ENCODE peak calls at places on chromosomes 6 and 20, in five cellular contexts. G is amniotic stem cell; J is stimulated activated CD8-positive, alpha-beta memory T cell treated with anti-CD3 and anti-CD28 coated beads, Interleukin-2, amount 100 ng/mL, for 1 hour; Z is IMR-90; X is naive B cell. U is an unnamed sample.

GRCh38 chr20:43448748-43449535 is 8.8 kb upstream of the SRSF6 start:
- DNase-seq in Z (peak; percentile 33), G (no peak), X (peak; percentile 34), J (no peak), U (peak; percentile 63)

GRCh38 chr6:101422811-101423210 is 29.3 kb downstream of the GRIK2 start:
- DNase-seq in J (no peak), G (no peak), X (no peak), Z (peak; percentile 52), U (no peak)

GRCh38 chr20:12166053-12166717 is 248.5 kb downstream of the BTBD3 start:
- DNase-seq in X (no peak), J (no peak), Z (peak; percentile 95), G (peak; percentile 26), U (no peak)

GRCh38 chr6:53309059-53309896 is 39.5 kb downstream of the ELOVL5 start:
- DNase-seq in Z (peak; percentile 65), J (no peak), X (peak; percentile 9), G (no peak), U (peak; percentile 67)

GRCh38 chr20:32510120-32510600 is 75.0 kb downstream of the NOL4L start:
- DNase-seq in Z (no peak), X (no peak), J (no peak), G (no peak), U (no peak)

GRCh38 chr20:46118481-46119020 is 437 bp downstream of the CD40 start:
- DNase-seq in Z (no peak), G (no peak), X (no peak), J (no peak), U (no peak)

GRCh38 chr6:30646450-30647038 is 389 bp upstream of the C6orf136 start:
- DNase-seq in J (peak; percentile 82), X (no peak), G (no peak), Z (no peak), U (peak; percentile 88)

GRCh38 chr6:41836022-41836659 is 48.6 kb downstream of the TOMM6 start:
- DNase-seq in Z (peak; percentile 41), J (no peak), G (no peak), X (no peak), U (no peak)

GRCh38 chr20:48131581-48131980 is 346.3 kb upstream of the SULF2 start:
- DNase-seq in Z (no peak), G (no peak), J (no peak), X (no peak), U (no peak)

GRCh38 chr6:35049885-35050284 is 91.3 kb downstream of the TCP11 start:
- DNase-seq in J (no peak), X (no peak), Z (peak; percentile 93), G (no peak), U (no peak)

GRCh38 chr6:98547634-98548033 is 286.7 kb upstream of the POU3F2 start:
- DNase-seq in G (no peak), X (no peak), Z (no peak), J (no peak), U (no peak)

GRCh38 chr20:6489361-6490154 is 277.9 kb upstream of the BMP2 start:
- DNase-seq in X (no peak), Z (no peak), J (no peak), G (no peak), U (no peak)

GRCh38 chr20:57708694-57709673 is 831 bp downstream of the PMEPA1 start:
- DNase-seq in Z (peak; percentile 19), J (peak; percentile 9), X (peak; percentile 69), G (no peak), U (peak; percentile 28)

GRCh38 chr6:85449388-85449817 is 480 bp upstream of the NT5E start:
- DNase-seq in X (peak; percentile 67), G (peak; percentile 47), Z (peak; percentile 85), J (no peak), U (peak; percentile 37)

GRCh38 chr6:97865612-97866011 is 582.6 kb upstream of the MMS22L start:
- DNase-seq in X (no peak), Z (no peak), G (no peak), J (no peak), U (no peak)

GRCh38 chr6:108750801-108751200 is 97.4 kb upstream of the ARMC2 start:
- DNase-seq in Z (no peak), X (no peak), J (no peak), G (no peak), U (no peak)

GRCh38 chr6:31521835-31522234 is 6.9 kb upstream of the MCCD1 start:
- DNase-seq in J (no peak), Z (no peak), X (no peak), G (no peak), U (no peak)

GRCh38 chr6:5084787-5085637 is at the start of gene PPP1R3G:
- DNase-seq in Z (peak; percentile 65), X (peak; percentile 2), J (no peak), G (no peak), U (no peak)

GRCh38 chr20:24160563-24161355 is 172.2 kb upstream of the GGTLC1 start:
- DNase-seq in X (no peak), Z (peak; percentile 63), G (peak; percentile 24), J (no peak), U (peak; percentile 45)

GRCh38 chr6:20661721-20662120 is 127.5 kb downstream of the CDKAL1 start:
- DNase-seq in Z (peak; percentile 50), G (no peak), J (no peak), X (no peak), U (peak; percentile 84)

GRCh38 chr6:22145294-22145693 is 151.5 kb downstream of the PRL start:
- DNase-seq in X (no peak), G (no peak), J (no peak), Z (no peak), U (no peak)

GRCh38 chr6:34305982-34306702 is 57.3 kb upstream of the SMIM29 start:
- DNase-seq in G (no peak), Z (peak; percentile 22), J (no peak), X (no peak), U (peak; percentile 72)

GRCh38 chr6:64811145-64811544 is 895.9 kb downstream of the EYS start:
- DNase-seq in X (no peak), Z (no peak), G (no peak), J (no peak), U (no peak)

GRCh38 chr6:47278545-47278944 is 31.2 kb downstream of the TNFRSF21 start:
- DNase-seq in J (no peak), X (no peak), Z (peak; percentile 60), G (no peak), U (no peak)

GRCh38 chr6:106894978-106895702 is 79.4 kb downstream of the CD24 start:
- DNase-seq in X (no peak), J (no peak), Z (peak; percentile 11), G (no peak), U (peak; percentile 50)

GRCh38 chr6:16199792-16200191 is 38.6 kb upstream of the GMPR start:
- DNase-seq in G (no peak), J (no peak), X (no peak), Z (no peak), U (no peak)

GRCh38 chr6:104601008-104601745 is 258.5 kb downstream of the HACE1 start:
- DNase-seq in Z (no peak), J (no peak), X (no peak), G (no peak), U (peak; percentile 1)

GRCh38 chr6:33914519-33915120 is 110.8 kb upstream of the MLN start:
- DNase-seq in X (peak; percentile 66), J (no peak), Z (no peak), G (no peak), U (no peak)

GRCh38 chr6:126075335-126076071 is 89.2 kb downstream of the TRMT11 start:
- DNase-seq in J (no peak), Z (no peak), X (no peak), G (no peak), U (no peak)

GRCh38 chr6:63941747-63942470 is 306.3 kb downstream of the PHF3 start:
- DNase-seq in G (no peak), X (no peak), J (no peak), Z (no peak), U (no peak)

GRCh38 chr6:154709621-154710020 is 23.6 kb upstream of the SCAF8 start:
- DNase-seq in Z (no peak), X (no peak), J (no peak), G (no peak), U (peak; percentile 35)

GRCh38 chr20:64056889-64057627 is 5.9 kb upstream of the TCEA2 start:
- DNase-seq in Z (no peak), X (no peak), J (no peak), G (no peak), U (peak; percentile 50)

GRCh38 chr6:3638662-3639061 is 112.9 kb downstream of the PXDC1 start:
- DNase-seq in G (no peak), Z (no peak), X (no peak), J (no peak), U (no peak)

GRCh38 chr6:88120635-88121034 is 45.5 kb downstream of the CNR1 start:
- DNase-seq in X (no peak), J (no peak), G (no peak), Z (no peak), U (no peak)

GRCh38 chr20:58640446-58640845 is 10.6 kb upstream of the STX16 start:
- DNase-seq in G (no peak), X (no peak), J (no peak), Z (peak; percentile 71), U (no peak)

GRCh38 chr6:84260186-84260585 is 32.7 kb upstream of the CEP162 start:
- DNase-seq in Z (no peak), J (no peak), X (no peak), G (no peak), U (no peak)

GRCh38 chr6:45148711-45149341 is 179.3 kb upstream of the RUNX2 start:
- DNase-seq in J (no peak), G (no peak), Z (peak; percentile 55), X (no peak), U (no peak)

GRCh38 chr20:61690993-61691840 is 374.5 kb downstream of the TAF4 start:
- DNase-seq in Z (no peak), X (no peak), G (no peak), J (no peak), U (no peak)

GRCh38 chr6:112413805-112414204 is 66.7 kb downstream of the RFPL4B start:
- DNase-seq in X (no peak), G (no peak), J (no peak), Z (no peak), U (no peak)